ENCODE peak calls at places on chromosomes 3 and 15, in eight cellular contexts. One of them, this sample, is unnamed.

GRCh38 chr15:47987461-47987860 is 133.3 kb upstream of the SLC24A5 start:
- DNase-seq in uterus: no peak
- DNase-seq in heart right ventricle: no peak
- DNase-seq in PC-3: no peak
- DNase-seq in mesothelial cell of epicardium: no peak
- DNase-seq in Caco-2: no peak
- DNase-seq in kidney: no peak
- DNase-seq in body of pancreas: no peak
- DNase-seq in this sample: no peak

GRCh38 chr15:98063871-98064270 is 103.4 kb downstream of the ARRDC4 start:
- DNase-seq in heart right ventricle: no peak
- DNase-seq in Caco-2: no peak
- DNase-seq in body of pancreas: no peak
- DNase-seq in PC-3: no peak
- DNase-seq in kidney: no peak
- DNase-seq in mesothelial cell of epicardium: no peak
- DNase-seq in uterus: no peak
- DNase-seq in this sample: no peak

GRCh38 chr3:154090116-154090420 is 31.1 kb upstream of the ARHGEF26 start:
- DNase-seq in PC-3: peak
- DNase-seq in heart right ventricle: no peak
- DNase-seq in kidney: no peak
- DNase-seq in Caco-2: no peak
- DNase-seq in body of pancreas: no peak
- DNase-seq in uterus: no peak
- DNase-seq in mesothelial cell of epicardium: no peak
- DNase-seq in this sample: no peak

GRCh38 chr15:96053039-96054021 is 277.2 kb upstream of the NR2F2 start:
- DNase-seq in heart right ventricle: peak
- DNase-seq in kidney: peak
- DNase-seq in mesothelial cell of epicardium: peak
- DNase-seq in Caco-2: peak
- DNase-seq in uterus: peak
- DNase-seq in PC-3: peak
- DNase-seq in body of pancreas: peak
- DNase-seq in this sample: peak

GRCh38 chr3:49724586-49724985 is 835 bp upstream of the GMPPB start:
- DNase-seq in uterus: peak
- DNase-seq in mesothelial cell of epicardium: no peak
- DNase-seq in PC-3: no peak
- DNase-seq in Caco-2: peak
- DNase-seq in heart right ventricle: no peak
- DNase-seq in body of pancreas: peak
- DNase-seq in kidney: peak
- DNase-seq in this sample: no peak

GRCh38 chr3:141498592-141499223 is 11.9 kb downstream of the RASA2 start:
- DNase-seq in PC-3: no peak
- DNase-seq in kidney: peak
- DNase-seq in body of pancreas: peak
- DNase-seq in uterus: no peak
- DNase-seq in mesothelial cell of epicardium: no peak
- DNase-seq in Caco-2: no peak
- DNase-seq in heart right ventricle: peak
- DNase-seq in this sample: peak

GRCh38 chr3:177201707-177202397 is 4.6 kb upstream of the TBL1XR1 start:
- DNase-seq in body of pancreas: no peak
- DNase-seq in PC-3: peak
- DNase-seq in heart right ventricle: no peak
- DNase-seq in uterus: no peak
- DNase-seq in mesothelial cell of epicardium: no peak
- DNase-seq in kidney: no peak
- DNase-seq in Caco-2: no peak
- DNase-seq in this sample: no peak

GRCh38 chr15:62849316-62850129 is 193.0 kb upstream of the TPM1 start:
- DNase-seq in body of pancreas: no peak
- DNase-seq in heart right ventricle: no peak
- DNase-seq in kidney: no peak
- DNase-seq in mesothelial cell of epicardium: no peak
- DNase-seq in Caco-2: no peak
- DNase-seq in PC-3: no peak
- DNase-seq in uterus: no peak
- DNase-seq in this sample: no peak

GRCh38 chr3:64691051-64691450 is 3.3 kb upstream of the ADAMTS9 start:
- DNase-seq in mesothelial cell of epicardium: no peak
- DNase-seq in PC-3: no peak
- DNase-seq in heart right ventricle: peak
- DNase-seq in uterus: peak
- DNase-seq in body of pancreas: peak
- DNase-seq in Caco-2: no peak
- DNase-seq in kidney: no peak
- DNase-seq in this sample: no peak

GRCh38 chr3:184228376-184229137 is 828 bp upstream of the VWA5B2 start:
- DNase-seq in PC-3: no peak
- DNase-seq in heart right ventricle: no peak
- DNase-seq in uterus: no peak
- DNase-seq in body of pancreas: no peak
- DNase-seq in Caco-2: no peak
- DNase-seq in kidney: no peak
- DNase-seq in mesothelial cell of epicardium: no peak
- DNase-seq in this sample: no peak

GRCh38 chr3:47276558-47276957 is 6.0 kb downstream of the KIF9 start:
- DNase-seq in Caco-2: no peak
- DNase-seq in body of pancreas: no peak
- DNase-seq in kidney: no peak
- DNase-seq in mesothelial cell of epicardium: no peak
- DNase-seq in uterus: no peak
- DNase-seq in heart right ventricle: no peak
- DNase-seq in PC-3: no peak
- DNase-seq in this sample: no peak

GRCh38 chr3:47273564-47273963 is 9.0 kb downstream of the KIF9 start:
- DNase-seq in kidney: no peak
- DNase-seq in PC-3: no peak
- DNase-seq in body of pancreas: no peak
- DNase-seq in Caco-2: no peak
- DNase-seq in mesothelial cell of epicardium: no peak
- DNase-seq in uterus: no peak
- DNase-seq in heart right ventricle: no peak
- DNase-seq in this sample: no peak
- TF ChIP-seq CTCF in kidney: no peak
- TF ChIP-seq CTCF in PC-3: no peak
- TF ChIP-seq CTCF in body of pancreas: no peak
- TF ChIP-seq CTCF in Caco-2: no peak
- TF ChIP-seq CTCF in mesothelial cell of epicardium: no peak
- TF ChIP-seq CTCF in uterus: no peak
- TF ChIP-seq CTCF in heart right ventricle: no peak
- TF ChIP-seq CTCF in this sample: no peak

GRCh38 chr3:46998121-46998851 is 18.8 kb downstream of the NBEAL2 start:
- DNase-seq in PC-3: peak
- DNase-seq in body of pancreas: peak
- DNase-seq in uterus: no peak
- DNase-seq in Caco-2: peak
- DNase-seq in heart right ventricle: peak
- DNase-seq in mesothelial cell of epicardium: no peak
- DNase-seq in kidney: peak
- DNase-seq in this sample: peak
- TF ChIP-seq CTCF in PC-3: peak
- TF ChIP-seq CTCF in body of pancreas: peak
- TF ChIP-seq CTCF in uterus: peak
- TF ChIP-seq CTCF in Caco-2: peak
- TF ChIP-seq CTCF in heart right ventricle: peak
- TF ChIP-seq CTCF in mesothelial cell of epicardium: peak
- TF ChIP-seq CTCF in kidney: peak
- TF ChIP-seq CTCF in this sample: peak

DNA sequence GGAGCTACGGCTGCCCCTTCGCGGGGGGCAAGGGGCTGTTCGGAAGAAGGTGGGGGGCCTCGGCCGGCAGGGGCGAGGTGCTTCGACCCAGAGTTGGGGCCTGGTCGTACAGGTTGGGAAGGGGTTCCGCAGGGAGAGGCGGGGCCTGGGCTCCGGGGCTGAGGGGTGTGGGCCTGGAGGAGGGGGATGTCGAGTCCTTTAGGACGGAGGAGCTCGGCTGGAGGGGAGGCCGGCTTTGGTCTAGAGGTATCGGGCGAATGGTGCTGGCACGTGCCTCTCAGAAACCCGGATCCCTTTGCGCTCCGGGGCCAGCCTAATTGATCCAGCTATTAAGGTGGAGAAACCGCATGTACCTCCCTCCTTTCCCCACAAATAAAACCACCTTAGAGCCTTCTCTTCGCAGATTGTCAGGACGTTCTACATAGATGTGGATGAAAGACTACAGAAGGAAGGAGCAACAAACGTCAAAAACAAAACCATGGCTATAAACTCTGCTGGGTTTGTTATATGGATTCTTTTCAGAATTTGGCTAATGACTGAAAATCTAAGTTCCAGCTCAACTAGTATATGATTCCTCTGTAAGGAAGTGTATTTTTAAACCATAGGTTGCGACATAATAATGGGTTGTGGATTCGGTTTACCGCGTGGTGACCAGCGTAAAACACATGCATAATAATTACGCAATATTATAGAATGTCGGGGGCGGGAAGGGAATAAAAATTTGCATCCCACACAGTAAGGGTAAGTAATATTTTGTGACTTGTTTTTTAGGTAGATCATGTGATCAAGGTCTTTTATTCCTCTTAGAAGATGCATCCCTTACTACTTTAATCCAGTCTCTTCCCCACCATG is 644 bp upstream of the NGLY1 start:
- DNase-seq in heart right ventricle: peak
- DNase-seq in kidney: peak
- DNase-seq in Caco-2: peak
- DNase-seq in PC-3: peak
- DNase-seq in body of pancreas: peak
- DNase-seq in mesothelial cell of epicardium: peak
- DNase-seq in uterus: peak
- DNase-seq in this sample: peak
- TF ChIP-seq CTCF in heart right ventricle: no peak
- TF ChIP-seq CTCF in kidney: no peak
- TF ChIP-seq CTCF in Caco-2: no peak
- TF ChIP-seq CTCF in PC-3: no peak
- TF ChIP-seq CTCF in body of pancreas: no peak
- TF ChIP-seq CTCF in mesothelial cell of epicardium: peak
- TF ChIP-seq CTCF in uterus: no peak
- TF ChIP-seq CTCF in this sample: no peak

GRCh38 chr3:52904000-52904399 is 6.7 kb upstream of the STIMATE start:
- DNase-seq in uterus: no peak
- DNase-seq in body of pancreas: no peak
- DNase-seq in heart right ventricle: no peak
- DNase-seq in PC-3: no peak
- DNase-seq in Caco-2: no peak
- DNase-seq in kidney: no peak
- DNase-seq in mesothelial cell of epicardium: no peak
- DNase-seq in this sample: no peak

GRCh38 chr3:52904552-52904951 is 7.2 kb upstream of the STIMATE start:
- DNase-seq in mesothelial cell of epicardium: no peak
- DNase-seq in PC-3: no peak
- DNase-seq in Caco-2: no peak
- DNase-seq in heart right ventricle: no peak
- DNase-seq in kidney: no peak
- DNase-seq in uterus: no peak
- DNase-seq in body of pancreas: no peak
- DNase-seq in this sample: no peak

GRCh38 chr3:52910823-52911222 is 13.5 kb upstream of the STIMATE start:
- DNase-seq in heart right ventricle: no peak
- DNase-seq in PC-3: no peak
- DNase-seq in uterus: no peak
- DNase-seq in kidney: no peak
- DNase-seq in mesothelial cell of epicardium: no peak
- DNase-seq in body of pancreas: no peak
- DNase-seq in Caco-2: no peak
- DNase-seq in this sample: no peak

GRCh38 chr3:52912885-52913731 is 15.8 kb upstream of the STIMATE start:
- DNase-seq in body of pancreas: peak
- DNase-seq in kidney: no peak
- DNase-seq in Caco-2: no peak
- DNase-seq in PC-3: no peak
- DNase-seq in heart right ventricle: no peak
- DNase-seq in mesothelial cell of epicardium: no peak
- DNase-seq in uterus: no peak
- DNase-seq in this sample: no peak

GRCh38 chr3:52907497-52907896 is 10.1 kb upstream of the STIMATE start:
- DNase-seq in uterus: no peak
- DNase-seq in body of pancreas: no peak
- DNase-seq in PC-3: no peak
- DNase-seq in heart right ventricle: no peak
- DNase-seq in kidney: no peak
- DNase-seq in Caco-2: no peak
- DNase-seq in mesothelial cell of epicardium: no peak
- DNase-seq in this sample: no peak
- TF ChIP-seq CTCF in uterus: no peak
- TF ChIP-seq CTCF in body of pancreas: no peak
- TF ChIP-seq CTCF in PC-3: no peak
- TF ChIP-seq CTCF in heart right ventricle: no peak
- TF ChIP-seq CTCF in kidney: no peak
- TF ChIP-seq CTCF in Caco-2: no peak
- TF ChIP-seq CTCF in mesothelial cell of epicardium: no peak
- TF ChIP-seq CTCF in this sample: no peak

GRCh38 chr3:173733029-173733652 is 335.6 kb downstream of the NLGN1 start:
- DNase-seq in PC-3: peak
- DNase-seq in uterus: no peak
- DNase-seq in mesothelial cell of epicardium: no peak
- DNase-seq in Caco-2: no peak
- DNase-seq in heart right ventricle: no peak
- DNase-seq in body of pancreas: peak
- DNase-seq in kidney: no peak
- DNase-seq in this sample: no peak
- TF ChIP-seq CTCF in PC-3: peak
- TF ChIP-seq CTCF in uterus: no peak
- TF ChIP-seq CTCF in mesothelial cell of epicardium: peak
- TF ChIP-seq CTCF in Caco-2: peak
- TF ChIP-seq CTCF in heart right ventricle: peak
- TF ChIP-seq CTCF in body of pancreas: no peak
- TF ChIP-seq CTCF in kidney: peak
- TF ChIP-seq CTCF in this sample: no peak

DNA sequence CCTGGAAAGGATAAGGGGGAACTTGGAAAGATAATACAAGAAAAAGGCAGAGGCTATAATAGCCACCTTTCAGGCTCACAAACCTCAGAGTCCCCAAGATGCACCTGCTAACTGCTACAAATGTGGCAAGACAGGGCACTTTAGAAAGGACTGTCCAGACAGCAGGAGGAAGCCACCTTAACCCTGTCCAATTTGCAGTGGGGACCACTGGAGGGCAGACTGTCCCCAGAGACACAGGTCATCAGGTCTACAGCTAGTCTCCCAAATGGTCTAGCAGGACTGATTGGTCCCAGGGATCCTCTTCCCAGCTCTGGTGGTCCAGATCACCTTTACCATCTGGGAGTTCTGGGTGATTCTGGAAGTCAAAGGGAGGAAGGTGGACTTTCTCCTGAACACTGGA is 882.5 kb upstream of the GBE1 start:
- DNase-seq in Caco-2: no peak
- DNase-seq in heart right ventricle: no peak
- DNase-seq in kidney: no peak
- DNase-seq in uterus: no peak
- DNase-seq in PC-3: peak
- DNase-seq in body of pancreas: peak
- DNase-seq in mesothelial cell of epicardium: no peak
- DNase-seq in this sample: no peak
- TF ChIP-seq CTCF in Caco-2: no peak
- TF ChIP-seq CTCF in heart right ventricle: no peak
- TF ChIP-seq CTCF in kidney: no peak
- TF ChIP-seq CTCF in uterus: no peak
- TF ChIP-seq CTCF in PC-3: peak
- TF ChIP-seq CTCF in body of pancreas: no peak
- TF ChIP-seq CTCF in mesothelial cell of epicardium: no peak
- TF ChIP-seq CTCF in this sample: no peak

GRCh38 chr3:171329759-171330158 is 130.4 kb downstream of the TNIK start:
- DNase-seq in Caco-2: no peak
- DNase-seq in body of pancreas: no peak
- DNase-seq in PC-3: no peak
- DNase-seq in heart right ventricle: no peak
- DNase-seq in uterus: no peak
- DNase-seq in mesothelial cell of epicardium: no peak
- DNase-seq in kidney: no peak
- DNase-seq in this sample: no peak
- TF ChIP-seq CTCF in Caco-2: no peak
- TF ChIP-seq CTCF in body of pancreas: no peak
- TF ChIP-seq CTCF in PC-3: no peak
- TF ChIP-seq CTCF in heart right ventricle: no peak
- TF ChIP-seq CTCF in uterus: no peak
- TF ChIP-seq CTCF in mesothelial cell of epicardium: no peak
- TF ChIP-seq CTCF in kidney: no peak
- TF ChIP-seq CTCF in this sample: no peak